ENCODE peak calls at places on chromosome 16, in seven cellular contexts. J is GM23248, Q is hippocampal formation, B is thoracic aorta, I is colonic mucosa, A is Calu3, S is NCI-H1436. P is an unnamed sample.

GRCh38 chr16:11901091-11901490 is 14.7 kb downstream of the GSPT1 start:
- DNase-seq in S (no peak), B (no peak), I (no peak), J (peak), Q (no peak), A (no peak), P (no peak)

GRCh38 chr16:51211148-51211547 is 60.1 kb upstream of the SALL1 start:
- DNase-seq in A (no peak), J (no peak), I (no peak), B (no peak), Q (no peak), S (no peak), P (no peak)

GRCh38 chr16:86791287-86792074 is 213.1 kb downstream of the FOXL1 start:
- DNase-seq in J (no peak), Q (no peak), A (no peak), B (no peak), S (no peak), I (no peak), P (no peak)

GRCh38 chr16:11258553-11259287 is 2.7 kb upstream of the SOCS1 start:
- DNase-seq in A (no peak), Q (peak), B (no peak), J (peak), I (peak), S (no peak), P (peak)

GRCh38 chr16:75532142-75532765 is 3.7 kb downstream of the CHST5 start:
- DNase-seq in J (no peak), Q (no peak), S (no peak), B (no peak), I (no peak), A (no peak), P (no peak)

GRCh38 chr16:1057252-1057932 is 15.2 kb upstream of the SSTR5 start:
- DNase-seq in J (peak), S (no peak), B (no peak), I (peak), Q (no peak), A (peak), P (no peak)

GRCh38 chr16:23148513-23149266 is 562 bp downstream of the USP31 start:
- DNase-seq in J (peak), B (no peak), A (peak), I (peak), S (peak), Q (no peak), P (peak)

GRCh38 chr16:21283521-21284289 is 5.6 kb upstream of the CRYM start:
- DNase-seq in I (peak), S (no peak), Q (no peak), B (no peak), A (peak), J (peak), P (peak)

GRCh38 chr16:11743308-11744074 is 834 bp upstream of the TXNDC11 start:
- DNase-seq in Q (no peak), J (peak), S (no peak), B (peak), I (peak), A (peak), P (peak)

GRCh38 chr16:85211247-85211910 is 99.1 kb upstream of the CIBAR2 start:
- DNase-seq in Q (no peak), A (no peak), S (no peak), J (peak), B (no peak), I (no peak), P (no peak)

GRCh38 chr16:53224932-53225533 is 170.2 kb downstream of the CHD9 start:
- DNase-seq in B (no peak), I (no peak), A (no peak), J (peak), S (no peak), Q (no peak), P (no peak)

GRCh38 chr16:85823328-85823920 is 23.9 kb downstream of the COX4I1 start:
- DNase-seq in J (no peak), A (no peak), I (no peak), Q (no peak), S (no peak), B (no peak), P (no peak)

P was measured in Peyer's patch.